ENCODE peak calls at places on chromosome 19, in eight cellular contexts. T, K, D, O, J, R, P and Q are unnamed samples.

GRCh38 chr19:38714354-38714778 is 29.9 kb downstream of the CAPN12 start:
- DNase-seq in K (no peak), R (no peak), P (no peak), O (no peak), D (no peak), J (no peak), T (no peak), Q (no peak)

GRCh38 chr19:7360393-7360984 is 11.8 kb downstream of the ARHGEF18 start:
- DNase-seq in K (no peak), J (no peak), O (no peak), D (no peak), P (no peak), R (no peak), T (peak; percentile 73), Q (no peak)

GRCh38 chr19:4521170-4521887 is 3.0 kb upstream of the PLIN4 start:
- DNase-seq in O (no peak), D (no peak), J (no peak), K (no peak), R (no peak), P (no peak), T (no peak), Q (no peak)

GRCh38 chr19:1747285-1748114 is 5.8 kb upstream of the ONECUT3 start:
- DNase-seq in T (peak; percentile 87), P (peak; percentile 98), K (no peak), D (peak; percentile 53), O (no peak), J (no peak), R (peak; percentile 25), Q (no peak)

GRCh38 chr19:46863818-46864629 is 3.2 kb downstream of the ARHGAP35 start:
- DNase-seq in J (peak; percentile 70), D (no peak), O (peak; percentile 63), P (peak; percentile 82), R (no peak), K (no peak), T (peak; percentile 36), Q (no peak)

GRCh38 chr19:13850910-13851753 is 25.8 kb upstream of the NANOS3 start:
- DNase-seq in P (peak; percentile 89), O (no peak), K (peak; percentile 44), J (no peak), R (peak; percentile 76), D (peak; percentile 88), T (peak; percentile 85), Q (peak; percentile 36)

GRCh38 chr19:33231511-33231910 is 5.9 kb upstream of the SLC7A10 start:
- DNase-seq in O (no peak), P (no peak), K (no peak), D (no peak), T (peak; percentile 85), J (no peak), R (no peak), Q (no peak)

GRCh38 chr19:33193864-33194362 is at the start of gene LRP3:
- DNase-seq in K (no peak), P (no peak), J (no peak), T (no peak), O (peak; percentile 73), R (no peak), D (no peak), Q (no peak)

GRCh38 chr19:55179570-55180484 is at the start of gene SYT5:
- DNase-seq in P (peak; percentile 75), O (peak; percentile 78), T (no peak), R (no peak), K (peak; percentile 36), D (no peak), J (peak; percentile 58), Q (peak; percentile 52)

GRCh38 chr19:35451278-35452096 is 3.4 kb downstream of the FFAR2 start:
- DNase-seq in O (no peak), R (no peak), P (no peak), K (no peak), T (no peak), D (no peak), J (no peak), Q (peak; percentile 12)

GRCh38 chr19:5953680-5954213 is 24.2 kb downstream of the RANBP3 start:
- DNase-seq in P (no peak), R (no peak), K (no peak), D (no peak), O (peak; percentile 65), J (no peak), T (no peak), Q (no peak)

GRCh38 chr19:34573226-34573864 is 91.8 kb downstream of the WTIP start:
- DNase-seq in J (no peak), T (no peak), R (no peak), K (no peak), O (no peak), P (no peak), D (no peak), Q (no peak)

GRCh38 chr19:13208131-13208963 is 58.1 kb downstream of the IER2 start:
- DNase-seq in O (no peak), D (peak; percentile 25), K (peak; percentile 39), P (peak; percentile 58), T (peak; percentile 24), J (no peak), R (peak; percentile 24), Q (no peak)